ENCODE peak calls at places on chromosomes 12 and 14, in nine cellular contexts. One of them, this sample, is unnamed.

GRCh38 chr12:98399532-98399931 is 115.9 kb upstream of the TMPO start:
- DNase-seq in lower lobe of right lung: no peak
- DNase-seq in DND-41: peak; percentile 86
- DNase-seq in T-helper 1 cell: no peak
- DNase-seq in esophagus muscularis mucosa: no peak
- DNase-seq in cardiac muscle cell: no peak
- DNase-seq in IMR-90: peak; percentile 78
- DNase-seq in HEK293T: peak; percentile 38
- DNase-seq in stimulated activated CD8-positive, alpha-beta memory T cell treated with anti-CD3 and anti-CD28 coated beads, Interleukin-15, amount 100 ng/mL, for 48 hours: peak; percentile 61
- DNase-seq in this sample: peak; percentile 72

GRCh38 chr12:121839993-121840761 is 18.5 kb downstream of the HPD start:
- DNase-seq in lower lobe of right lung: peak; percentile 65
- DNase-seq in stimulated activated CD8-positive, alpha-beta memory T cell treated with anti-CD3 and anti-CD28 coated beads, Interleukin-15, amount 100 ng/mL, for 48 hours: no peak
- DNase-seq in HEK293T: no peak
- DNase-seq in DND-41: no peak
- DNase-seq in cardiac muscle cell: no peak
- DNase-seq in T-helper 1 cell: no peak
- DNase-seq in esophagus muscularis mucosa: no peak
- DNase-seq in IMR-90: no peak
- DNase-seq in this sample: no peak

GRCh38 chr12:132524405-132524804 is 34.5 kb downstream of the FBRSL1 start:
- DNase-seq in esophagus muscularis mucosa: no peak
- DNase-seq in cardiac muscle cell: no peak
- DNase-seq in lower lobe of right lung: no peak
- DNase-seq in T-helper 1 cell: no peak
- DNase-seq in stimulated activated CD8-positive, alpha-beta memory T cell treated with anti-CD3 and anti-CD28 coated beads, Interleukin-15, amount 100 ng/mL, for 48 hours: no peak
- DNase-seq in IMR-90: peak; percentile 43
- DNase-seq in DND-41: no peak
- DNase-seq in HEK293T: no peak
- DNase-seq in this sample: no peak

GRCh38 chr12:111248221-111248620 is 120.7 kb downstream of the PHETA1 start:
- DNase-seq in DND-41: no peak
- DNase-seq in HEK293T: no peak
- DNase-seq in IMR-90: no peak
- DNase-seq in stimulated activated CD8-positive, alpha-beta memory T cell treated with anti-CD3 and anti-CD28 coated beads, Interleukin-15, amount 100 ng/mL, for 48 hours: no peak
- DNase-seq in T-helper 1 cell: no peak
- DNase-seq in cardiac muscle cell: peak; percentile 28
- DNase-seq in lower lobe of right lung: peak; percentile 72
- DNase-seq in esophagus muscularis mucosa: no peak
- DNase-seq in this sample: peak; percentile 81

GRCh38 chr12:62656576-62657362 is 190.1 kb downstream of the MON2 start:
- DNase-seq in stimulated activated CD8-positive, alpha-beta memory T cell treated with anti-CD3 and anti-CD28 coated beads, Interleukin-15, amount 100 ng/mL, for 48 hours: no peak
- DNase-seq in T-helper 1 cell: no peak
- DNase-seq in IMR-90: no peak
- DNase-seq in lower lobe of right lung: no peak
- DNase-seq in esophagus muscularis mucosa: no peak
- DNase-seq in HEK293T: no peak
- DNase-seq in DND-41: no peak
- DNase-seq in cardiac muscle cell: no peak
- DNase-seq in this sample: no peak

GRCh38 chr12:1638167-1638566 is 9.1 kb downstream of the WNT5B start:
- DNase-seq in lower lobe of right lung: no peak
- DNase-seq in IMR-90: no peak
- DNase-seq in DND-41: no peak
- DNase-seq in esophagus muscularis mucosa: no peak
- DNase-seq in HEK293T: no peak
- DNase-seq in stimulated activated CD8-positive, alpha-beta memory T cell treated with anti-CD3 and anti-CD28 coated beads, Interleukin-15, amount 100 ng/mL, for 48 hours: no peak
- DNase-seq in T-helper 1 cell: no peak
- DNase-seq in cardiac muscle cell: no peak
- DNase-seq in this sample: no peak

GRCh38 chr12:56565510-56566101 is 44.0 kb downstream of the RBMS2 start:
- DNase-seq in HEK293T: no peak
- DNase-seq in esophagus muscularis mucosa: no peak
- DNase-seq in DND-41: peak; percentile 19
- DNase-seq in IMR-90: peak; percentile 77
- DNase-seq in lower lobe of right lung: peak; percentile 67
- DNase-seq in cardiac muscle cell: peak; percentile 30
- DNase-seq in stimulated activated CD8-positive, alpha-beta memory T cell treated with anti-CD3 and anti-CD28 coated beads, Interleukin-15, amount 100 ng/mL, for 48 hours: no peak
- DNase-seq in T-helper 1 cell: no peak
- DNase-seq in this sample: no peak

GRCh38 chr14:83300454-83301064 is 1766.9 kb upstream of the SEL1L start:
- DNase-seq in cardiac muscle cell: peak; percentile 47
- DNase-seq in lower lobe of right lung: no peak
- DNase-seq in esophagus muscularis mucosa: no peak
- DNase-seq in T-helper 1 cell: no peak
- DNase-seq in IMR-90: peak; percentile 52
- DNase-seq in HEK293T: peak; percentile 6
- DNase-seq in stimulated activated CD8-positive, alpha-beta memory T cell treated with anti-CD3 and anti-CD28 coated beads, Interleukin-15, amount 100 ng/mL, for 48 hours: no peak
- DNase-seq in DND-41: no peak
- DNase-seq in this sample: peak; percentile 48

GRCh38 chr12:132320767-132321211 is 8.6 kb downstream of the GALNT9 start:
- DNase-seq in IMR-90: no peak
- DNase-seq in HEK293T: no peak
- DNase-seq in stimulated activated CD8-positive, alpha-beta memory T cell treated with anti-CD3 and anti-CD28 coated beads, Interleukin-15, amount 100 ng/mL, for 48 hours: no peak
- DNase-seq in cardiac muscle cell: no peak
- DNase-seq in esophagus muscularis mucosa: no peak
- DNase-seq in lower lobe of right lung: peak; percentile 38
- DNase-seq in T-helper 1 cell: no peak
- DNase-seq in DND-41: no peak
- DNase-seq in this sample: no peak

GRCh38 chr14:77372304-77372841 is 4.5 kb downstream of the TMED8 start:
- DNase-seq in IMR-90: peak; percentile 88
- DNase-seq in HEK293T: no peak
- DNase-seq in stimulated activated CD8-positive, alpha-beta memory T cell treated with anti-CD3 and anti-CD28 coated beads, Interleukin-15, amount 100 ng/mL, for 48 hours: no peak
- DNase-seq in lower lobe of right lung: no peak
- DNase-seq in esophagus muscularis mucosa: no peak
- DNase-seq in cardiac muscle cell: peak; percentile 18
- DNase-seq in T-helper 1 cell: no peak
- DNase-seq in DND-41: no peak
- DNase-seq in this sample: no peak

GRCh38 chr14:85124896-85125295 is 405.0 kb upstream of the FLRT2 start:
- DNase-seq in T-helper 1 cell: no peak
- DNase-seq in HEK293T: no peak
- DNase-seq in DND-41: no peak
- DNase-seq in stimulated activated CD8-positive, alpha-beta memory T cell treated with anti-CD3 and anti-CD28 coated beads, Interleukin-15, amount 100 ng/mL, for 48 hours: no peak
- DNase-seq in cardiac muscle cell: no peak
- DNase-seq in esophagus muscularis mucosa: no peak
- DNase-seq in lower lobe of right lung: no peak
- DNase-seq in IMR-90: no peak
- DNase-seq in this sample: no peak

GRCh38 chr12:132353811-132354210 is 24.4 kb upstream of the GALNT9 start:
- DNase-seq in T-helper 1 cell: no peak
- DNase-seq in cardiac muscle cell: no peak
- DNase-seq in HEK293T: no peak
- DNase-seq in esophagus muscularis mucosa: no peak
- DNase-seq in DND-41: no peak
- DNase-seq in stimulated activated CD8-positive, alpha-beta memory T cell treated with anti-CD3 and anti-CD28 coated beads, Interleukin-15, amount 100 ng/mL, for 48 hours: no peak
- DNase-seq in IMR-90: no peak
- DNase-seq in lower lobe of right lung: peak; percentile 40
- DNase-seq in this sample: no peak

GRCh38 chr14:104118006-104118844 is 20.2 kb upstream of the KIF26A start:
- DNase-seq in lower lobe of right lung: no peak
- DNase-seq in cardiac muscle cell: no peak
- DNase-seq in IMR-90: no peak
- DNase-seq in stimulated activated CD8-positive, alpha-beta memory T cell treated with anti-CD3 and anti-CD28 coated beads, Interleukin-15, amount 100 ng/mL, for 48 hours: no peak
- DNase-seq in DND-41: no peak
- DNase-seq in T-helper 1 cell: no peak
- DNase-seq in HEK293T: no peak
- DNase-seq in esophagus muscularis mucosa: no peak
- DNase-seq in this sample: no peak

GRCh38 chr12:130394906-130395305 is 57.2 kb downstream of the PIWIL1 start:
- DNase-seq in DND-41: no peak
- DNase-seq in IMR-90: no peak
- DNase-seq in T-helper 1 cell: no peak
- DNase-seq in cardiac muscle cell: no peak
- DNase-seq in stimulated activated CD8-positive, alpha-beta memory T cell treated with anti-CD3 and anti-CD28 coated beads, Interleukin-15, amount 100 ng/mL, for 48 hours: no peak
- DNase-seq in HEK293T: no peak
- DNase-seq in lower lobe of right lung: no peak
- DNase-seq in esophagus muscularis mucosa: no peak
- DNase-seq in this sample: no peak

GRCh38 chr12:93441111-93441616 is 583 bp downstream of the UBE2N start:
- DNase-seq in IMR-90: peak; percentile 7
- DNase-seq in lower lobe of right lung: peak; percentile 73
- DNase-seq in stimulated activated CD8-positive, alpha-beta memory T cell treated with anti-CD3 and anti-CD28 coated beads, Interleukin-15, amount 100 ng/mL, for 48 hours: no peak
- DNase-seq in DND-41: peak; percentile 50
- DNase-seq in cardiac muscle cell: peak; percentile 46
- DNase-seq in T-helper 1 cell: peak; percentile 11
- DNase-seq in HEK293T: peak; percentile 18
- DNase-seq in esophagus muscularis mucosa: no peak
- DNase-seq in this sample: peak; percentile 26

GRCh38 chr14:34750670-34751069 is 36.3 kb upstream of the CFL2 start:
- DNase-seq in lower lobe of right lung: no peak
- DNase-seq in HEK293T: no peak
- DNase-seq in IMR-90: peak; percentile 78
- DNase-seq in esophagus muscularis mucosa: no peak
- DNase-seq in DND-41: no peak
- DNase-seq in stimulated activated CD8-positive, alpha-beta memory T cell treated with anti-CD3 and anti-CD28 coated beads, Interleukin-15, amount 100 ng/mL, for 48 hours: no peak
- DNase-seq in T-helper 1 cell: no peak
- DNase-seq in cardiac muscle cell: no peak
- DNase-seq in this sample: no peak

GRCh38 chr14:50531595-50532501 is 521 bp downstream of the MAP4K5 start:
- DNase-seq in IMR-90: peak; percentile 29
- DNase-seq in lower lobe of right lung: peak; percentile 74
- DNase-seq in T-helper 1 cell: no peak
- DNase-seq in DND-41: peak; percentile 50
- DNase-seq in HEK293T: peak; percentile 37
- DNase-seq in cardiac muscle cell: peak; percentile 77
- DNase-seq in stimulated activated CD8-positive, alpha-beta memory T cell treated with anti-CD3 and anti-CD28 coated beads, Interleukin-15, amount 100 ng/mL, for 48 hours: peak; percentile 7
- DNase-seq in esophagus muscularis mucosa: no peak
- DNase-seq in this sample: peak; percentile 49

GRCh38 chr14:79837699-79838098 is 373.6 kb downstream of the DIO2 start:
- DNase-seq in IMR-90: no peak
- DNase-seq in lower lobe of right lung: no peak
- DNase-seq in stimulated activated CD8-positive, alpha-beta memory T cell treated with anti-CD3 and anti-CD28 coated beads, Interleukin-15, amount 100 ng/mL, for 48 hours: no peak
- DNase-seq in esophagus muscularis mucosa: no peak
- DNase-seq in T-helper 1 cell: no peak
- DNase-seq in HEK293T: no peak
- DNase-seq in DND-41: no peak
- DNase-seq in cardiac muscle cell: no peak
- DNase-seq in this sample: no peak

GRCh38 chr12:69515394-69515793 is 45.2 kb downstream of the FRS2 start:
- DNase-seq in cardiac muscle cell: peak; percentile 15
- DNase-seq in lower lobe of right lung: no peak
- DNase-seq in esophagus muscularis mucosa: no peak
- DNase-seq in DND-41: no peak
- DNase-seq in T-helper 1 cell: no peak
- DNase-seq in HEK293T: no peak
- DNase-seq in stimulated activated CD8-positive, alpha-beta memory T cell treated with anti-CD3 and anti-CD28 coated beads, Interleukin-15, amount 100 ng/mL, for 48 hours: no peak
- DNase-seq in IMR-90: peak; percentile 36
- DNase-seq in this sample: no peak

GRCh38 chr12:24444634-24445033 is 495.2 kb upstream of the SOX5 start:
- DNase-seq in lower lobe of right lung: no peak
- DNase-seq in cardiac muscle cell: no peak
- DNase-seq in DND-41: no peak
- DNase-seq in IMR-90: no peak
- DNase-seq in esophagus muscularis mucosa: no peak
- DNase-seq in stimulated activated CD8-positive, alpha-beta memory T cell treated with anti-CD3 and anti-CD28 coated beads, Interleukin-15, amount 100 ng/mL, for 48 hours: no peak
- DNase-seq in HEK293T: no peak
- DNase-seq in T-helper 1 cell: no peak
- DNase-seq in this sample: no peak

GRCh38 chr12:116561181-116561821 is 2.1 kb downstream of the MAP1LC3B2 start:
- DNase-seq in T-helper 1 cell: no peak
- DNase-seq in esophagus muscularis mucosa: no peak
- DNase-seq in lower lobe of right lung: no peak
- DNase-seq in DND-41: no peak
- DNase-seq in cardiac muscle cell: no peak
- DNase-seq in HEK293T: no peak
- DNase-seq in IMR-90: no peak
- DNase-seq in stimulated activated CD8-positive, alpha-beta memory T cell treated with anti-CD3 and anti-CD28 coated beads, Interleukin-15, amount 100 ng/mL, for 48 hours: no peak
- DNase-seq in this sample: no peak

GRCh38 chr12:3647504-3647903 is 105.4 kb downstream of the CRACR2A start:
- DNase-seq in lower lobe of right lung: no peak
- DNase-seq in IMR-90: no peak
- DNase-seq in esophagus muscularis mucosa: no peak
- DNase-seq in stimulated activated CD8-positive, alpha-beta memory T cell treated with anti-CD3 and anti-CD28 coated beads, Interleukin-15, amount 100 ng/mL, for 48 hours: no peak
- DNase-seq in cardiac muscle cell: no peak
- DNase-seq in HEK293T: no peak
- DNase-seq in T-helper 1 cell: no peak
- DNase-seq in DND-41: no peak
- DNase-seq in this sample: no peak

GRCh38 chr14:105842105-105842504 is 315.7 kb downstream of the TMEM121 start:
- DNase-seq in DND-41: no peak
- DNase-seq in T-helper 1 cell: no peak
- DNase-seq in HEK293T: no peak
- DNase-seq in lower lobe of right lung: no peak
- DNase-seq in cardiac muscle cell: no peak
- DNase-seq in stimulated activated CD8-positive, alpha-beta memory T cell treated with anti-CD3 and anti-CD28 coated beads, Interleukin-15, amount 100 ng/mL, for 48 hours: no peak
- DNase-seq in esophagus muscularis mucosa: no peak
- DNase-seq in IMR-90: no peak
- DNase-seq in this sample: no peak

GRCh38 chr14:73935666-73936065 is 14.2 kb downstream of the FAM161B start:
- DNase-seq in lower lobe of right lung: no peak
- DNase-seq in cardiac muscle cell: no peak
- DNase-seq in stimulated activated CD8-positive, alpha-beta memory T cell treated with anti-CD3 and anti-CD28 coated beads, Interleukin-15, amount 100 ng/mL, for 48 hours: no peak
- DNase-seq in T-helper 1 cell: no peak
- DNase-seq in esophagus muscularis mucosa: no peak
- DNase-seq in DND-41: no peak
- DNase-seq in HEK293T: peak; percentile 44
- DNase-seq in IMR-90: no peak
- DNase-seq in this sample: no peak

GRCh38 chr12:53172352-53172751 is 8.2 kb upstream of the ZNF740 start:
- DNase-seq in stimulated activated CD8-positive, alpha-beta memory T cell treated with anti-CD3 and anti-CD28 coated beads, Interleukin-15, amount 100 ng/mL, for 48 hours: no peak
- DNase-seq in lower lobe of right lung: no peak
- DNase-seq in T-helper 1 cell: no peak
- DNase-seq in IMR-90: peak; percentile 81
- DNase-seq in HEK293T: no peak
- DNase-seq in esophagus muscularis mucosa: no peak
- DNase-seq in cardiac muscle cell: no peak
- DNase-seq in DND-41: no peak
- DNase-seq in this sample: no peak

GRCh38 chr14:95291859-95292542 is 27.7 kb downstream of the CLMN start:
- DNase-seq in HEK293T: peak; percentile 45
- DNase-seq in cardiac muscle cell: no peak
- DNase-seq in DND-41: no peak
- DNase-seq in IMR-90: peak; percentile 21
- DNase-seq in esophagus muscularis mucosa: no peak
- DNase-seq in lower lobe of right lung: no peak
- DNase-seq in stimulated activated CD8-positive, alpha-beta memory T cell treated with anti-CD3 and anti-CD28 coated beads, Interleukin-15, amount 100 ng/mL, for 48 hours: no peak
- DNase-seq in T-helper 1 cell: no peak
- DNase-seq in this sample: peak; percentile 64

GRCh38 chr12:15435597-15435996 is 113.3 kb downstream of the PTPRO start:
- DNase-seq in HEK293T: no peak
- DNase-seq in stimulated activated CD8-positive, alpha-beta memory T cell treated with anti-CD3 and anti-CD28 coated beads, Interleukin-15, amount 100 ng/mL, for 48 hours: no peak
- DNase-seq in DND-41: no peak
- DNase-seq in cardiac muscle cell: peak; percentile 27
- DNase-seq in esophagus muscularis mucosa: no peak
- DNase-seq in lower lobe of right lung: no peak
- DNase-seq in IMR-90: peak; percentile 9
- DNase-seq in T-helper 1 cell: no peak
- DNase-seq in this sample: no peak

GRCh38 chr12:18799561-18799960 is 61.6 kb downstream of the CAPZA3 start:
- DNase-seq in cardiac muscle cell: no peak
- DNase-seq in IMR-90: peak; percentile 49
- DNase-seq in lower lobe of right lung: no peak
- DNase-seq in stimulated activated CD8-positive, alpha-beta memory T cell treated with anti-CD3 and anti-CD28 coated beads, Interleukin-15, amount 100 ng/mL, for 48 hours: no peak
- DNase-seq in T-helper 1 cell: no peak
- DNase-seq in esophagus muscularis mucosa: no peak
- DNase-seq in DND-41: no peak
- DNase-seq in HEK293T: no peak
- DNase-seq in this sample: no peak

GRCh38 chr12:89880695-89881350 is 172.2 kb upstream of the ATP2B1 start:
- DNase-seq in T-helper 1 cell: no peak
- DNase-seq in cardiac muscle cell: no peak
- DNase-seq in lower lobe of right lung: no peak
- DNase-seq in esophagus muscularis mucosa: no peak
- DNase-seq in DND-41: peak; percentile 52
- DNase-seq in IMR-90: no peak
- DNase-seq in HEK293T: no peak
- DNase-seq in stimulated activated CD8-positive, alpha-beta memory T cell treated with anti-CD3 and anti-CD28 coated beads, Interleukin-15, amount 100 ng/mL, for 48 hours: no peak
- DNase-seq in this sample: no peak

GRCh38 chr12:121186826-121187225 is 23.1 kb upstream of the P2RX4 start:
- DNase-seq in cardiac muscle cell: no peak
- DNase-seq in T-helper 1 cell: no peak
- DNase-seq in HEK293T: no peak
- DNase-seq in stimulated activated CD8-positive, alpha-beta memory T cell treated with anti-CD3 and anti-CD28 coated beads, Interleukin-15, amount 100 ng/mL, for 48 hours: no peak
- DNase-seq in esophagus muscularis mucosa: no peak
- DNase-seq in IMR-90: no peak
- DNase-seq in lower lobe of right lung: no peak
- DNase-seq in DND-41: no peak
- DNase-seq in this sample: no peak

GRCh38 chr12:55742719-55743130 is at the start of gene GDF11:
- DNase-seq in IMR-90: peak; percentile 74
- DNase-seq in stimulated activated CD8-positive, alpha-beta memory T cell treated with anti-CD3 and anti-CD28 coated beads, Interleukin-15, amount 100 ng/mL, for 48 hours: peak; percentile 59
- DNase-seq in T-helper 1 cell: peak; percentile 60
- DNase-seq in lower lobe of right lung: peak; percentile 74
- DNase-seq in esophagus muscularis mucosa: no peak
- DNase-seq in HEK293T: peak; percentile 72
- DNase-seq in cardiac muscle cell: peak; percentile 93
- DNase-seq in DND-41: peak; percentile 86
- DNase-seq in this sample: peak; percentile 81

This sample was measured in NCI-H345.